ENCODE peak calls at places on chromosomes 13 and 19, in seven cellular contexts. J is nephron progenitor cell, O is HT-29, H is tibial artery, E is pons, B is GOT3, M is RWPE1. X is an unnamed sample.

GRCh38 chr13:113411216-113412023 is 41.9 kb downstream of the ADPRHL1 start:
- DNase-seq in B (no peak), M (peak), J (no peak), H (peak), O (peak), E (no peak), X (no peak)

GRCh38 chr19:1468274-1469199 is 10.5 kb downstream of the C19orf25 start:
- DNase-seq in B (no peak), H (no peak), J (peak), O (no peak), M (no peak), E (no peak), X (no peak)

GRCh38 chr19:51422053-51422448 is 4.6 kb upstream of the SIGLEC10 start:
- DNase-seq in E (peak), B (peak), M (peak), J (peak), H (peak), O (peak), X (peak)

GRCh38 chr13:33193428-33193974 is 92.1 kb downstream of the STARD13 start:
- DNase-seq in E (no peak), O (no peak), H (no peak), J (no peak), M (no peak), B (no peak), X (no peak)

GRCh38 chr19:19464339-19465098 is 50.8 kb downstream of the TSSK6 start:
- DNase-seq in E (peak), J (no peak), H (no peak), O (peak), B (no peak), M (no peak), X (no peak)

GRCh38 chr19:58579473-58580142 is 6.5 kb upstream of the MZF1 start:
- DNase-seq in O (peak), M (no peak), B (no peak), H (no peak), E (no peak), J (no peak), X (no peak)

GRCh38 chr13:45456196-45456972 is 8.4 kb upstream of the COG3 start:
- DNase-seq in H (no peak), E (no peak), B (no peak), M (peak), O (no peak), J (no peak), X (no peak)

GRCh38 chr13:58680115-58680514 is 1048.6 kb downstream of the PCDH17 start:
- DNase-seq in H (no peak), E (no peak), O (no peak), B (no peak), J (no peak), M (no peak), X (no peak)

GRCh38 chr13:30725331-30726085 is 9.8 kb upstream of the ALOX5AP start:
- DNase-seq in J (no peak), O (no peak), H (peak), M (no peak), E (no peak), B (no peak), X (peak)

GRCh38 chr13:42041017-42041683 is 7.3 kb upstream of the DGKH start:
- DNase-seq in B (no peak), H (peak), O (peak), J (peak), E (peak), M (peak), X (peak)

GRCh38 chr13:60000986-60001385 is 162.7 kb downstream of the DIAPH3 start:
- DNase-seq in M (no peak), B (no peak), J (no peak), E (no peak), O (no peak), H (no peak), X (no peak)

GRCh38 chr19:5949792-5950305 is 28.1 kb downstream of the RANBP3 start:
- DNase-seq in H (no peak), E (no peak), M (no peak), O (no peak), B (no peak), J (no peak), X (no peak)

GRCh38 chr13:50365683-50366391 is 350.6 kb downstream of the KCNRG start:
- DNase-seq in B (no peak), H (no peak), E (no peak), O (peak), J (no peak), M (peak), X (no peak)

GRCh38 chr19:47343194-47343802 is 5.8 kb upstream of the DHX34 start:
- DNase-seq in M (no peak), O (no peak), J (no peak), H (no peak), B (no peak), E (no peak), X (no peak)

GRCh38 chr13:48748681-48749080 is 95.0 kb downstream of the CYSLTR2 start:
- DNase-seq in H (no peak), O (no peak), B (no peak), E (no peak), M (no peak), J (no peak), X (no peak)

GRCh38 chr13:85313761-85314503 is 485.3 kb downstream of the SLITRK6 start:
- DNase-seq in E (peak), B (no peak), H (no peak), M (peak), J (no peak), O (peak), X (no peak)

GRCh38 chr13:24215732-24216131 is 55.2 kb downstream of the SPATA13 start:
- DNase-seq in H (no peak), E (peak), O (no peak), M (no peak), B (no peak), J (no peak), X (peak)

GRCh38 chr19:41009700-41010235 is 18.7 kb downstream of the CYP2B6 start:
- DNase-seq in E (no peak), B (no peak), H (no peak), O (no peak), J (no peak), M (no peak), X (no peak)

GRCh38 chr19:41746593-41747227 is 8.6 kb upstream of the CEACAM6 start:
- DNase-seq in H (no peak), B (no peak), M (peak), J (no peak), O (peak), E (peak), X (peak)

GRCh38 chr13:23741879-23742510 is 147.2 kb downstream of the MIPEP start:
- DNase-seq in M (peak), E (no peak), H (no peak), O (peak), J (peak), B (no peak), X (no peak)

GRCh38 chr13:32881074-32881791 is 135.0 kb upstream of the KL start:
- DNase-seq in H (no peak), J (no peak), E (no peak), M (peak), B (no peak), O (peak), X (no peak)

GRCh38 chr13:86399572-86399971 is 600.4 kb upstream of the SLITRK6 start:
- DNase-seq in M (no peak), J (no peak), B (no peak), E (no peak), O (no peak), H (no peak), X (no peak)

GRCh38 chr13:53601181-53601580 is 572.6 kb downstream of the OLFM4 start:
- DNase-seq in J (no peak), E (no peak), B (no peak), H (no peak), M (no peak), O (no peak), X (no peak)

GRCh38 chr19:30781519-30781918 is 409.3 kb downstream of the ZNF536 start:
- DNase-seq in B (no peak), H (no peak), O (no peak), M (no peak), J (no peak), E (no peak), X (no peak)

GRCh38 chr13:71866173-71867091 is 572 bp downstream of the DACH1 start:
- DNase-seq in H (no peak), O (no peak), M (no peak), B (no peak), E (no peak), J (peak), X (no peak)

GRCh38 chr13:35140321-35140720 is 198.3 kb downstream of the NBEA start:
- DNase-seq in E (no peak), M (no peak), O (no peak), B (no peak), J (no peak), H (no peak), X (no peak)

GRCh38 chr13:72953391-72953960 is 105.3 kb upstream of the KLF5 start:
- DNase-seq in B (no peak), J (no peak), E (no peak), H (no peak), M (no peak), O (peak), X (no peak)

GRCh38 chr19:35006342-35006998 is 6.3 kb downstream of the GRAMD1A start:
- DNase-seq in E (no peak), H (no peak), M (no peak), B (no peak), J (no peak), O (peak), X (no peak)

GRCh38 chr19:40262422-40262821 is 22.7 kb downstream of the AKT2 start:
- DNase-seq in M (no peak), J (no peak), B (no peak), H (no peak), O (no peak), E (no peak), X (no peak)

GRCh38 chr19:49807174-49807830 is 5.8 kb downstream of the FUZ start:
- DNase-seq in M (no peak), O (no peak), E (peak), J (no peak), H (no peak), B (no peak), X (no peak)

GRCh38 chr19:58227964-58228583 is 640 bp upstream of the ZNF544 start:
- DNase-seq in B (no peak), M (no peak), O (peak), E (no peak), H (no peak), J (no peak), X (peak)

X was measured in cerebellar cortex.